ENCODE peak calls at places on chromosomes 4 and X, in seven cellular contexts. E, X, C, L, S, O and A are unnamed samples.

GRCh38 chr4:658681-659667 is 15.1 kb downstream of the ATP5ME start:
- DNase-seq in X (no peak), S (peak), E (peak), C (no peak), L (no peak), O (no peak), A (no peak)

GRCh38 chr4:48131736-48132135 is 2.3 kb downstream of the TXK start:
- DNase-seq in L (no peak), E (no peak), X (no peak), O (no peak), C (no peak), S (no peak), A (no peak)

GRCh38 chr4:53786632-53787031 is 195.3 kb upstream of the LNX1 start:
- DNase-seq in C (no peak), L (no peak), X (no peak), O (peak), E (no peak), S (no peak), A (peak)

GRCh38 chr4:99117876-99118693 is 26.0 kb downstream of the ADH4 start:
- DNase-seq in S (no peak), L (no peak), X (no peak), O (peak), E (no peak), C (no peak), A (peak)

GRCh38 chr4:137360701-137361213 is 171.5 kb downstream of the PCDH18 start:
- DNase-seq in O (peak), L (no peak), X (no peak), E (no peak), S (no peak), C (no peak), A (no peak)

GRCh38 chr4:142248946-142249345 is 597.2 kb downstream of the INPP4B start:
- DNase-seq in C (no peak), S (no peak), X (no peak), O (peak), L (no peak), E (no peak), A (no peak)

GRCh38 chr4:82578935-82579334 is 17.1 kb upstream of the TMEM150C start:
- DNase-seq in C (no peak), E (no peak), L (no peak), X (no peak), O (no peak), S (no peak), A (no peak)

GRCh38 chr4:20028694-20029093 is 223.0 kb upstream of the SLIT2 start:
- DNase-seq in C (no peak), X (no peak), E (no peak), L (no peak), O (no peak), S (no peak), A (no peak)

GRCh38 chrX:43949669-43950068 is 23.5 kb downstream of the NDP start:
- DNase-seq in L (no peak), C (peak), O (peak), S (peak), E (no peak), X (peak), A (no peak)

GRCh38 chrX:672931-673330 is 42.3 kb downstream of the SHOX start:
- DNase-seq in S (no peak), O (no peak), C (no peak), X (no peak), L (no peak), E (no peak), A (no peak)

GRCh38 chrX:153499258-153499657 is 4.5 kb downstream of the BGN start:
- DNase-seq in L (no peak), C (no peak), X (no peak), O (no peak), S (no peak), E (no peak), A (no peak)

GRCh38 chr4:56628592-56628991 is 52.5 kb downstream of the HOPX start:
- DNase-seq in C (no peak), E (no peak), O (no peak), L (no peak), S (no peak), X (no peak), A (no peak)